ENCODE peak calls at places on chromosomes 4 and X, in ten cellular contexts. U is COLO829; R is iris pigment epithelial cell; H is LoVo; C is left ventricle myocardium inferior; A is D341Med; G is CD8-positive, alpha-beta memory T cell; Z is SW480; N is iPS DF 19.7; S is Karpas-422. V is an unnamed sample.

GRCh38 chr4:82818974-82819662 is 20.5 kb upstream of the SCD5 start:
- DNase-seq in S (no peak), G (no peak), R (no peak), N (no peak), U (no peak), A (no peak), Z (no peak), C (no peak), H (no peak), V (no peak)

GRCh38 chr4:158259955-158260575 is 49.8 kb downstream of the TMEM144 start:
- DNase-seq in N (no peak), G (no peak), U (no peak), H (peak; percentile 42), S (peak; percentile 78), C (no peak), Z (peak; percentile 6), A (no peak), R (peak; percentile 9), V (no peak)

GRCh38 chrX:118974908-118975671 is 672 bp downstream of the LONRF3 start:
- DNase-seq in N (no peak), H (peak; percentile 42), S (no peak), G (peak; percentile 59), C (peak; percentile 19), U (no peak), R (peak; percentile 20), A (peak; percentile 68), Z (peak; percentile 69), V (peak; percentile 12)

GRCh38 chr4:82293304-82293703 is 80.5 kb downstream of the HNRNPD start:
- DNase-seq in H (no peak), N (no peak), G (peak; percentile 44), A (no peak), C (no peak), S (peak; percentile 43), R (no peak), U (no peak), Z (peak; percentile 13), V (no peak)

GRCh38 chrX:34863906-34864305 is 78.7 kb upstream of the FAM47B start:
- DNase-seq in N (no peak), A (no peak), C (no peak), R (no peak), S (no peak), U (no peak), Z (no peak), G (no peak), H (no peak), V (no peak)

GRCh38 chr4:80097395-80098177 is 24.6 kb upstream of the ANTXR2 start:
- DNase-seq in H (peak; percentile 7), G (no peak), A (no peak), S (no peak), Z (peak; percentile 1), C (peak; percentile 56), N (no peak), R (peak; percentile 68), U (no peak), V (no peak)

GRCh38 chr4:40842318-40842717 is 92.6 kb downstream of the NSUN7 start:
- DNase-seq in S (no peak), U (no peak), R (no peak), N (no peak), C (no peak), Z (no peak), G (no peak), H (no peak), A (no peak), V (no peak)

GRCh38 chr4:5142726-5143125 is 91.4 kb downstream of the STK32B start:
- DNase-seq in R (peak; percentile 67), Z (no peak), H (no peak), N (peak; percentile 23), S (peak; percentile 53), U (no peak), G (no peak), A (peak; percentile 43), C (no peak), V (no peak)

GRCh38 chr4:156638925-156639605 is 332.5 kb downstream of the PDGFC start:
- DNase-seq in G (no peak), S (no peak), C (no peak), R (peak; percentile 77), A (no peak), U (no peak), H (no peak), Z (no peak), N (no peak), V (no peak)

GRCh38 chr4:136329042-136329662 is 1203.1 kb downstream of the PCDH18 start:
- DNase-seq in S (no peak), H (no peak), N (no peak), C (no peak), R (peak; percentile 7), A (peak; percentile 22), U (no peak), Z (no peak), G (no peak), V (no peak)

GRCh38 chr4:108529984-108530901 is 90.1 kb upstream of the RPL34 start:
- DNase-seq in A (no peak), H (no peak), U (no peak), R (no peak), Z (no peak), G (no peak), N (no peak), S (no peak), C (no peak), V (no peak)

GRCh38 chr4:101242441-101242840 is 104.9 kb downstream of the PPP3CA start:
- DNase-seq in N (no peak), Z (no peak), G (no peak), C (no peak), H (no peak), S (no peak), R (no peak), U (no peak), A (no peak), V (no peak)

GRCh38 chr4:145876531-145877180 is 62.0 kb downstream of the ZNF827 start:
- DNase-seq in U (no peak), G (no peak), H (no peak), A (no peak), N (no peak), C (no peak), S (no peak), R (no peak), Z (no peak), V (no peak)

GRCh38 chrX:107107459-107107858 is 11.2 kb downstream of the RBM41 start:
- DNase-seq in S (no peak), N (no peak), H (no peak), C (no peak), U (no peak), R (peak; percentile 15), A (no peak), Z (no peak), G (no peak), V (no peak)

GRCh38 chr4:147583876-147584275 is 33.3 kb upstream of the TMEM184C start:
- DNase-seq in A (no peak), H (no peak), G (no peak), S (no peak), N (no peak), C (no peak), Z (no peak), R (no peak), U (peak; percentile 64), V (no peak)

GRCh38 chrX:66203114-66203513 is 39.1 kb downstream of the HEPH start:
- DNase-seq in A (no peak), R (no peak), H (peak; percentile 0), N (no peak), G (no peak), S (no peak), C (no peak), Z (no peak), U (no peak), V (no peak)

GRCh38 chr4:100289530-100289888 is 99.2 kb upstream of the DDIT4L start:
- DNase-seq in G (no peak), R (peak; percentile 25), U (no peak), Z (no peak), H (no peak), S (no peak), C (no peak), N (no peak), A (no peak), V (no peak)

GRCh38 chr4:164501074-164501473 is 252.9 kb upstream of the SMIM31 start:
- DNase-seq in R (peak; percentile 26), G (no peak), H (no peak), N (no peak), Z (no peak), C (no peak), S (no peak), U (no peak), A (no peak), V (no peak)

GRCh38 chr4:146165840-146166239 is 9.7 kb upstream of the LSM6 start:
- DNase-seq in U (no peak), S (no peak), G (no peak), Z (peak; percentile 3), N (no peak), C (no peak), H (no peak), A (no peak), R (peak; percentile 85), V (no peak)

GRCh38 chr4:140789752-140790151 is 33.6 kb upstream of the TBC1D9 start:
- DNase-seq in C (no peak), N (no peak), S (no peak), Z (no peak), H (no peak), R (peak; percentile 15), G (no peak), U (no peak), A (no peak), V (no peak)

GRCh38 chr4:183110244-183110643 is 11.2 kb downstream of the WWC2 start:
- DNase-seq in R (no peak), H (no peak), G (no peak), Z (no peak), N (no peak), A (no peak), S (no peak), U (no peak), C (no peak), V (no peak)

GRCh38 chrX:148682206-148682605 is 181.8 kb downstream of the AFF2 start:
- DNase-seq in S (no peak), R (no peak), Z (no peak), C (no peak), A (no peak), G (no peak), N (no peak), U (no peak), H (no peak), V (no peak)

GRCh38 chr4:139367421-139368090 is 65.3 kb upstream of the NDUFC1 start:
- DNase-seq in Z (no peak), N (no peak), S (no peak), A (no peak), R (peak; percentile 75), G (no peak), H (peak; percentile 3), C (no peak), U (peak; percentile 10), V (peak; percentile 64)

GRCh38 chrX:65406532-65406931 is 128.1 kb downstream of the LAS1L start:
- DNase-seq in A (peak; percentile 19), H (no peak), C (no peak), U (peak; percentile 3), G (no peak), S (no peak), R (no peak), N (no peak), Z (peak; percentile 25), V (peak; percentile 42)

GRCh38 chrX:13661735-13662536 is 9.0 kb downstream of the TCEANC start:
- DNase-seq in A (no peak), Z (no peak), R (no peak), S (no peak), C (no peak), U (no peak), H (no peak), N (no peak), G (no peak), V (no peak)

GRCh38 chr4:2298548-2298991 is 36.7 kb upstream of the MXD4 start:
- DNase-seq in C (no peak), R (no peak), U (no peak), Z (no peak), G (no peak), N (no peak), H (no peak), A (peak; percentile 24), S (no peak), V (no peak)

GRCh38 chr4:38387348-38387747 is 276.7 kb upstream of the KLF3 start:
- DNase-seq in A (no peak), C (peak; percentile 47), G (no peak), N (no peak), Z (no peak), R (peak; percentile 86), U (no peak), H (peak; percentile 19), S (no peak), V (no peak)

GRCh38 chr4:76615999-76616398 is 181.0 kb downstream of the SHROOM3 start:
- DNase-seq in A (no peak), Z (no peak), S (no peak), N (no peak), U (no peak), G (no peak), H (no peak), R (no peak), C (no peak), V (no peak)

V was measured in HAP-1.